ENCODE peak calls at places on chromosomes 1 and 21, in nine cellular contexts. F, N, H, V, S, U, B, I and G are unnamed samples.

GRCh38 chr1:89195476-89195875 is 3.3 kb downstream of the GBP4 start:
- DNase-seq in F (no peak), V (no peak), N (no peak), B (no peak), S (no peak), H (no peak), U (no peak), I (no peak), G (no peak)

GRCh38 chr1:239031310-239031709 is 355.1 kb upstream of the CHRM3 start:
- DNase-seq in U (no peak), N (no peak), H (no peak), V (no peak), B (no peak), F (no peak), I (no peak), S (no peak), G (no peak)

GRCh38 chr1:37432636-37433035 is 41.7 kb upstream of the ZC3H12A start:
- DNase-seq in V (no peak), N (no peak), S (no peak), F (no peak), U (no peak), H (no peak), B (no peak), I (no peak), G (no peak)

GRCh38 chr1:159980786-159981185 is 26.7 kb upstream of the SLAMF9 start:
- DNase-seq in N (no peak), S (no peak), U (no peak), B (no peak), V (no peak), F (no peak), I (no peak), H (no peak), G (no peak)

GRCh38 chr1:200134116-200134515 is 106.6 kb downstream of the NR5A2 start:
- DNase-seq in N (no peak), V (no peak), S (no peak), F (no peak), U (no peak), H (no peak), B (no peak), I (no peak), G (no peak)

GRCh38 chr1:192524223-192524622 is 51.4 kb upstream of the RGS1 start:
- DNase-seq in V (no peak), I (no peak), F (no peak), S (no peak), U (no peak), N (no peak), H (no peak), B (no peak), G (no peak)

GRCh38 chr1:167221126-167221803 is 579 bp downstream of the POU2F1 start:
- DNase-seq in S (peak; percentile 72), U (no peak), I (peak; percentile 38), V (no peak), N (no peak), H (peak; percentile 65), F (peak; percentile 30), B (no peak), G (no peak)

GRCh38 chr1:113617438-113618141 is 141.7 kb downstream of the PHTF1 start:
- DNase-seq in F (no peak), V (no peak), U (no peak), S (no peak), N (no peak), I (no peak), H (no peak), B (no peak), G (no peak)

GRCh38 chr1:159922499-159923202 is 2.7 kb downstream of the TAGLN2 start:
- DNase-seq in H (no peak), F (peak; percentile 71), V (no peak), S (no peak), I (no peak), B (no peak), N (no peak), U (no peak), G (no peak)

GRCh38 chr1:27594542-27595510 is 9.1 kb downstream of the AHDC1 start:
- DNase-seq in B (no peak), N (no peak), S (no peak), H (no peak), U (no peak), F (no peak), V (no peak), I (no peak), G (no peak)

GRCh38 chr1:2353215-2353906 is 38.0 kb downstream of the MORN1 start:
- DNase-seq in S (no peak), I (no peak), V (no peak), U (no peak), B (no peak), F (no peak), N (no peak), H (peak; percentile 2), G (no peak)

GRCh38 chr1:229058111-229058551 is 212.8 kb upstream of the RAB4A start:
- DNase-seq in F (no peak), U (no peak), V (peak; percentile 82), I (no peak), N (no peak), H (no peak), S (no peak), B (no peak), G (no peak)

GRCh38 chr21:31967334-31967733 is 94.5 kb downstream of the HUNK start:
- DNase-seq in B (no peak), U (no peak), F (no peak), N (no peak), V (no peak), S (no peak), H (no peak), I (no peak), G (no peak)

GRCh38 chr1:154730251-154730650 is 122.3 kb upstream of the ADAR start:
- DNase-seq in H (no peak), N (no peak), V (no peak), I (no peak), F (no peak), S (peak; percentile 76), U (no peak), B (no peak), G (no peak)

GRCh38 chr1:3772715-3773571 is at the start of gene SMIM1:
- DNase-seq in V (peak; percentile 52), U (no peak), H (peak; percentile 24), S (no peak), B (no peak), I (no peak), N (peak; percentile 55), F (peak; percentile 39), G (no peak)

GRCh38 chr1:204858381-204858821 is 12.3 kb upstream of the NFASC start:
- DNase-seq in I (no peak), F (no peak), N (no peak), S (peak; percentile 49), H (peak; percentile 56), B (no peak), U (no peak), V (no peak), G (no peak)

GRCh38 chr1:184199036-184199796 is 147.7 kb downstream of the TSEN15 start:
- DNase-seq in F (no peak), I (no peak), U (no peak), N (no peak), H (peak; percentile 12), S (no peak), B (no peak), V (no peak), G (peak; percentile 48)

GRCh38 chr1:51642739-51643142 is 25.8 kb downstream of the OSBPL9 start:
- DNase-seq in F (peak; percentile 65), S (no peak), U (peak; percentile 85), N (no peak), B (peak; percentile 53), I (no peak), V (no peak), H (no peak), G (no peak)

DNA sequence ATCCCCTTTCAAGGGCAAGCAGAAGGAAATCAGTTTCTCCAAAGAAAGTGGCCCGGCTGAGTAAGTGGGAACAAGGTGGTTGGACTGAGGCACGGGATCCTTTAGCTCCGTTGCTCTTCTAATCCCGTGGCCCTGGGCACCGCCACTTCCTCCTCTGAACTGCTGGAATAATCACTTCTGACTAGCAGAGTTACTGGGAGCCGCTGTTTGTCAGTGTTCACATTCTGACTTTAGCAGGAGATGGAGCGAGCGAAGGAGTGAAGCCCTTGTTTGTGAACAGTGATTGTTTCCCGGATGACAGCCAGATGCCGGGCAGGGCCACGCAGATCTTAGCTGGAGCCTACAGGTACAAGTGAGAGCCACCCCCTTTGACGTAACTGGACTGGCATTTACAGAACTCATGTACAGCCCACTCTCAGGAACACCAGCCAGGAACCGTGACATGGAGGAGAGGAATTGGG is 1.3 kb upstream of the ZNF496 start:
- DNase-seq in H (no peak), N (no peak), F (peak; percentile 26), S (peak; percentile 30), I (no peak), V (no peak), B (no peak), U (no peak), G (no peak)
- TF ChIP-seq CTCF in H (no peak), N (no peak), F (no peak), S (no peak), I (no peak), V (no peak), B (no peak), U (no peak), G (no peak)

GRCh38 chr1:61079898-61080336 is 2.4 kb upstream of the NFIA start:
- DNase-seq in F (peak; percentile 91), B (peak; percentile 65), S (peak; percentile 88), H (peak; percentile 56), V (no peak), I (no peak), N (peak; percentile 85), U (peak; percentile 34), G (no peak)
- TF ChIP-seq CTCF in F (no peak), B (no peak), S (peak; percentile 42), H (no peak), V (no peak), I (no peak), N (peak; percentile 49), U (peak; percentile 38), G (peak; percentile 44)

GRCh38 chr1:88029142-88029541 is 654.9 kb upstream of the PKN2 start:
- DNase-seq in B (no peak), N (no peak), H (no peak), U (no peak), I (no peak), V (no peak), F (no peak), S (peak; percentile 61), G (no peak)
- TF ChIP-seq CTCF in B (no peak), N (no peak), H (peak; percentile 9), U (peak; percentile 17), I (no peak), V (no peak), F (no peak), S (peak; percentile 19), G (peak; percentile 32)

DNA sequence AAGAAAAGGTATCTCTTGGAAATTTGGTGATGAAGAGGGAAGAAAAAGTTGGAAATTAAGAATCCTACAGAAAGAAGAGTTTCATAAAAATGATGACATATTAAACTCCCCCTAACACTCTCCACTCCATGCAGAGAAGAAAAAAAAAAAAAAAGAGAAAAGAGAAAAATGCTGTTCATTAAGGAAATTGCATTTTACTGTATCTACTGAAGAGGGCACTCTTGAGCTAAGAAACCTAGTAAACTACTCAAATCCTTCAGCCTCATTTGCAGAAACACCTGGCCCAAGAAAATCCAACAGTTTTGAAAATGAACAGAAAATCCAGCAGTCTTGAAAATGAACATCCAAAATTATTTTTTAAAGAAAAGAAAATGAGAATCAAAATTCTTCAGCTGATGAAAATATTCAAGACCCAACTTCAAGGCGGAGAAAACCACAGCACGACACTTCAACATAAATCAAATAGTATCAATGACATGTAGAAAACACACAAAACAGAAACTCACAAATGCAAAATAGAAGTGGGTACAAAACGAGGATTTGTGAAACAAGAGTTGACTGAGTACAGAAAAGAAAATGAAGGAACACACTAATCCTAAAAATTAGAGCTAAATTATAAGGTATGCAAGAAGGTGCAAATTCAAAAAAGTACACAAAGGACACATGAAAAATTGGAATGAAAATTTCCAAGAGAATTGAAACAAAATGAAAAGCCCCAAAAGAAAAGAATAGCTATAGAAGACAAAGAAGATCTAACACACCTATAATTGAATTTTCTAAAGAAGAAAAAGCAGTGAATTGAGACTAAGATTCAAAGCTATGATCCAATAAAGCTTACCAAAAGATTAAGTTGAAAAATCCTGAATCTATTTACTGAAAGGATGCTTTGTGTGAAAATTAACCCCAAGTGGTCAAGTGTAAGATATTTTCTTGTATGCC is 73.2 kb upstream of the DNAJC6 start:
- DNase-seq in H (no peak), N (peak; percentile 43), U (no peak), S (peak; percentile 70), I (peak; percentile 61), F (no peak), V (no peak), B (no peak), G (no peak)
- TF ChIP-seq CTCF in H (peak; percentile 41), N (peak; percentile 42), U (peak; percentile 42), S (peak; percentile 87), I (peak; percentile 70), F (no peak), V (peak; percentile 33), B (peak; percentile 44), G (peak; percentile 66)